ENCODE peak calls at places on chromosomes 1 and 21, in six cellular contexts. Y is uterus; S is CD8-positive, alpha-beta T cell; H is CD4-positive, alpha-beta memory T cell; X is upper lobe of right lung; K is A549. M is an unnamed sample. For H3K4me1, the result is how much of the 10 kb centered on the place peaks cover.

GRCh38 chr1:3019516-3020051 is 1.7 kb upstream of the ACTRT2 start:
- DNase-seq in Y (no peak), S (no peak), H (no peak), X (peak), K (no peak), M (no peak)

GRCh38 chr1:228149341-228150020 is at the start of gene GJC2:
- DNase-seq in Y (peak), S (no peak), H (no peak), X (peak), K (no peak), M (no peak)

GRCh38 chr1:64163972-64164371 is 39.5 kb upstream of the UBE2U start:
- DNase-seq in Y (no peak), S (no peak), H (no peak), X (no peak), K (peak), M (no peak)

GRCh38 chr1:197096137-197096536 is 29.1 kb upstream of the F13B start:
- DNase-seq in Y (no peak), S (no peak), H (no peak), X (no peak), K (no peak), M (no peak)

GRCh38 chr1:160607051-160608032 is 28.0 kb upstream of the CD84 start:
- DNase-seq in Y (no peak), S (no peak), H (peak), X (no peak), K (peak), M (peak)

GRCh38 chr21:37045139-37045538 is 27.7 kb downstream of the PIGP start:
- DNase-seq in Y (no peak), S (no peak), H (peak), X (no peak), K (no peak), M (no peak)

GRCh38 chr1:232917053-232917452 is 33.4 kb upstream of the NTPCR start:
- DNase-seq in Y (no peak), S (no peak), H (no peak), X (no peak), K (no peak), M (no peak)

GRCh38 chr1:38444311-38444710 is 397.7 kb upstream of the POU3F1 start:
- DNase-seq in Y (no peak), S (no peak), H (no peak), X (no peak), K (peak), M (no peak)

GRCh38 chr1:214570442-214570841 is 19.0 kb upstream of the PTPN14 start:
- DNase-seq in Y (no peak), S (no peak), H (no peak), X (no peak), K (peak), M (no peak)

GRCh38 chr1:77831976-77832695 is 52.7 kb downstream of the MIGA1 start:
- DNase-seq in Y (no peak), S (no peak), H (no peak), X (no peak), K (no peak), M (no peak)

GRCh38 chr1:230423936-230424335 is 2.2 kb downstream of the PGBD5 start:
- DNase-seq in Y (no peak), S (no peak), H (no peak), X (no peak), K (no peak), M (no peak)
- H3K4me1 ChIP-seq in Y (under half), S (under half), H (under half), X (under half), K (under half), M (under half)

GRCh38 chr1:9653783-9654517 is 2.4 kb downstream of the PIK3CD start:
- DNase-seq in Y (no peak), S (no peak), H (peak), X (no peak), K (no peak), M (no peak)
- H3K4me3 ChIP-seq in Y (no peak), S (peak), H (peak), X (peak), K (no peak), M (no peak)

GRCh38 chr1:1777950-1778826 is at the start of gene NADK:
- DNase-seq in Y (peak), S (peak), H (peak), X (peak), K (peak), M (no peak)
- H3K4me1 ChIP-seq in Y (under half), S (half or more), H (half or more), X (half or more), K (under half), M (under half)

DNA sequence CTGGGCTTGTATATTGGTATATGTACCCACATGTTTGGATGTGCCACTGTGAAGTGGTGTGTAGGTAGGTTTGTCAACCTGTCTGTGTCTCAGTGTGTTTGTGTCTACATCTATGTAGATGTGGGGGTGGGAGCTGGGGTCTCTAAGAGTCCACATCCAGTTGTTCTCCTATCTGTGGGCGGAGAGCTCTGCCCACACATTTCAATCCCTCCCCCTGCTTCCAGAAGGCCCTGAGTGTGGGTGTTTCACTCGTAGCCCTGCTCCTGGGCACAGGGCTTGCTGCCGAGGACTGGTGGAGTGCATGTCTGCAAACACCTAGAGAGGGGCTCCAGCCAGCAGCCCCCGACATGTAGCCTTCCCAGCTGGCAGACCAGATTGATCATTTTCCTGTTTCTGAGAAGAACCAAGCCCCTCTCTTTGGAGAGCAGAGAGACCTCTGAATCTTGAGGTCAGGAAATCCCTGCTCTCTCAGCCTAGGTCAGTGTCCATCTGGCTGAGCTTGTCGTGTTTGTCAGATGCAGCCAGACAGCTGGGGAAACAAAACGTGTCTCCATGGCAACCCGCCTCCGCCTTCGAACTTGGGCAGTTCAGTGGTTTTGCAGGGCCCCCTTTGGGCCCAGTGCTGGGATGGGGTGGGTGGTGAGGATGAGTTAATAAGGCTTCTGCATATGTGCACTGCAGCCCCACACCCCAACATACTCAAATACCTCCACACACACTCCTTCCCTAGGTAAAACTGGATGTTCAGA is 31.2 kb upstream of the SYNC start:
- DNase-seq in Y (no peak), S (no peak), H (no peak), X (no peak), K (no peak), M (no peak)
- H3K4me3 ChIP-seq in Y (no peak), S (no peak), H (no peak), X (no peak), K (no peak), M (no peak)

DNA sequence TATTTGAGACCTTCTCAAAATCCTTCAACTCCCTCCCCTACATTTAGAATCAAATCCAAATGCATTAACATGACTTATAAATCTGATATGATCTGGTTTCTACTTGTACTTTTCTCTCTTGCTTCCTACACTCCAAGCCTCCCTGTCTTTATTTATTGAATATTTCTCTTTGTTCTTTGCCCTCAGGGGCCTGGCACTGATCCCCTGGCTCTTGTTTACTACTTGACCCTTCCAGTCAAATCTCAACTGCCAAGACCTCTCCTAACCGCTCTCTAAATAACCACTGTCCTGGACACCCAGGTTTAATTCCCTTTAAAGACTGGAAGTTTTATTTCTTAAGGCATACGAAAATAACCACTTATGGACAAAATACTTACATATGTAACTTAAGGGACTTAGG is 248.9 kb downstream of the CHRM3 start:
- DNase-seq in Y (no peak), S (no peak), H (no peak), X (no peak), K (no peak), M (no peak)
- H3K4me1 ChIP-seq in Y (under half), S (under half), H (under half), X (under half), K (under half), M (under half)

GRCh38 chr1:202228484-202229122 is 35.0 kb downstream of the LGR6 start:
- DNase-seq in Y (no peak), S (no peak), H (no peak), X (no peak), K (no peak), M (no peak)
- H3K4me3 ChIP-seq in Y (no peak), S (no peak), H (no peak), X (no peak), K (no peak), M (no peak)

GRCh38 chr1:211534545-211535291 is 42.8 kb upstream of the RD3 start:
- DNase-seq in Y (no peak), S (no peak), H (no peak), X (no peak), K (no peak), M (no peak)

GRCh38 chr1:211529011-211529410 is 37.0 kb upstream of the RD3 start:
- DNase-seq in Y (no peak), S (no peak), H (no peak), X (no peak), K (no peak), M (no peak)

GRCh38 chr1:211531194-211532085 is 39.5 kb upstream of the RD3 start:
- DNase-seq in Y (no peak), S (no peak), H (no peak), X (no peak), K (no peak), M (no peak)

GRCh38 chr1:211529453-211529852 is 37.5 kb upstream of the RD3 start:
- DNase-seq in Y (no peak), S (no peak), H (no peak), X (no peak), K (no peak), M (no peak)

DNA sequence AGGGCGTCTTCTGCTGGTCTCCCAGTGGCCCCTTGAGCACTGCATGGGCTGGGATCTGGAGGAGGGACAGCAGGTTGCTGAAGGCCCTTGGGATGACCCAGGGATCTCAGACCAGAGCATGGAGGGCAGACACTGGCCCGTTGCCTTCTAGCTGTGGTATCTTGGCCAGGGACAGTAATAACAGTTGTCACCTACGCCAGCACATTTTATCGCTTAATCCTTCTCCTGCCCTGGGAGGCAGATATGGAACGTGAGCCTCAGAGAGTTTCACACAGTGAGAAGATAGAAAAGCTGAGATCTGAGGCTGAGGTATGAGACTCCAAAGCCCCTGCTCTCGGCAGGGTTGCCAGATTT is 40.1 kb upstream of the RD3 start:
- DNase-seq in Y (no peak), S (no peak), H (no peak), X (no peak), K (no peak), M (no peak)
- H3K4me1 ChIP-seq in Y (under half), S (under half), H (under half), X (under half), K (under half), M (under half)